ENCODE peak calls at places on chromosome 13, in six cellular contexts. L, Y, J, D, C and X are unnamed samples.

GRCh38 chr13:71218960-71219359 is 648.0 kb downstream of the DACH1 start:
- DNase-seq in L (no peak), Y (no peak), J (no peak), D (no peak), C (peak; percentile 32), X (no peak)

GRCh38 chr13:32846020-32846451 is 170.2 kb upstream of the KL start:
- DNase-seq in L (no peak), Y (no peak), J (no peak), D (no peak), C (no peak), X (no peak)

GRCh38 chr13:26024558-26024957 is 27.3 kb downstream of the SHISA2 start:
- DNase-seq in L (no peak), Y (no peak), J (no peak), D (no peak), C (no peak), X (no peak)

GRCh38 chr13:110953833-110954532 is 39.1 kb upstream of the ANKRD10 start:
- DNase-seq in L (no peak), Y (no peak), J (no peak), D (no peak), C (no peak), X (no peak)

GRCh38 chr13:75685239-75685697 is 49.1 kb downstream of the LMO7 start:
- DNase-seq in L (peak; percentile 97), Y (peak; percentile 52), J (no peak), D (no peak), C (peak; percentile 23), X (peak; percentile 44)

GRCh38 chr13:30421093-30422055 is 919 bp upstream of the UBE2L5 start:
- DNase-seq in L (peak; percentile 91), Y (peak; percentile 57), J (peak; percentile 62), D (peak; percentile 44), C (peak; percentile 80), X (no peak)

GRCh38 chr13:113041293-113041690 is 64.3 kb upstream of the F7 start:
- DNase-seq in L (no peak), Y (no peak), J (no peak), D (no peak), C (no peak), X (no peak)

GRCh38 chr13:72805663-72806341 is 23.9 kb downstream of the PIBF1 start:
- DNase-seq in L (no peak), Y (no peak), J (no peak), D (no peak), C (no peak), X (no peak)

GRCh38 chr13:45162821-45163220 is 38.0 kb downstream of the KCTD4 start:
- DNase-seq in L (peak; percentile 76), Y (peak; percentile 88), J (no peak), D (no peak), C (no peak), X (no peak)

GRCh38 chr13:27533155-27533643 is 82.8 kb upstream of the MTIF3 start:
- DNase-seq in L (peak; percentile 72), Y (peak; percentile 46), J (no peak), D (peak; percentile 40), C (peak; percentile 94), X (peak; percentile 37)

GRCh38 chr13:83453723-83454122 is 428.6 kb downstream of the SLITRK1 start:
- DNase-seq in L (no peak), Y (no peak), J (no peak), D (no peak), C (no peak), X (no peak)

GRCh38 chr13:53338760-53339159 is 310.1 kb downstream of the OLFM4 start:
- DNase-seq in L (no peak), Y (no peak), J (no peak), D (no peak), C (no peak), X (no peak)

GRCh38 chr13:112839347-112840105 is 129.5 kb upstream of the MCF2L start:
- DNase-seq in L (peak; percentile 58), Y (peak; percentile 64), J (no peak), D (no peak), C (no peak), X (no peak)

GRCh38 chr13:50787316-50788195 is 55.9 kb downstream of the DLEU7 start:
- DNase-seq in L (no peak), Y (no peak), J (no peak), D (no peak), C (no peak), X (no peak)

GRCh38 chr13:74288361-74288911 is 154.2 kb upstream of the KLF12 start:
- DNase-seq in L (no peak), Y (no peak), J (no peak), D (no peak), C (peak; percentile 11), X (no peak)

GRCh38 chr13:41500501-41500900 is 43.2 kb downstream of the RGCC start:
- DNase-seq in L (no peak), Y (no peak), J (no peak), D (no peak), C (no peak), X (no peak)

GRCh38 chr13:31032574-31033095 is 100.2 kb downstream of the TEX26 start:
- DNase-seq in L (no peak), Y (no peak), J (no peak), D (no peak), C (no peak), X (no peak)

GRCh38 chr13:47306991-47307390 is 410.1 kb upstream of the HTR2A start:
- DNase-seq in L (no peak), Y (no peak), J (no peak), D (no peak), C (no peak), X (no peak)

GRCh38 chr13:37446503-37446902 is 152.1 kb downstream of the POSTN start:
- DNase-seq in L (peak; percentile 97), Y (peak; percentile 50), J (no peak), D (no peak), C (no peak), X (no peak)

GRCh38 chr13:32031815-32032345 is 306 bp downstream of the FRY start:
- DNase-seq in L (peak; percentile 45), Y (no peak), J (no peak), D (no peak), C (no peak), X (no peak)

GRCh38 chr13:40812724-40813445 is 23.5 kb downstream of the SLC25A15 start:
- DNase-seq in L (peak; percentile 38), Y (no peak), J (no peak), D (no peak), C (no peak), X (no peak)

GRCh38 chr13:32261567-32261966 is 53.6 kb downstream of the ZAR1L start:
- DNase-seq in L (peak; percentile 90), Y (peak; percentile 44), J (peak; percentile 62), D (no peak), C (no peak), X (peak; percentile 40)

GRCh38 chr13:46748300-46748699 is 48.7 kb downstream of the ESD start:
- DNase-seq in L (peak; percentile 31), Y (no peak), J (no peak), D (no peak), C (no peak), X (no peak)

GRCh38 chr13:46640843-46641242 is 87.9 kb downstream of the LRCH1 start:
- DNase-seq in L (peak; percentile 62), Y (no peak), J (no peak), D (no peak), C (no peak), X (no peak)

GRCh38 chr13:22126433-22127021 is 455.7 kb downstream of the FGF9 start:
- DNase-seq in L (no peak), Y (no peak), J (no peak), D (no peak), C (no peak), X (no peak)

GRCh38 chr13:28339419-28339818 is 155.5 kb downstream of the FLT1 start:
- DNase-seq in L (peak; percentile 89), Y (no peak), J (no peak), D (no peak), C (no peak), X (no peak)

GRCh38 chr13:25468330-25469178 is 96.8 kb downstream of the ATP8A2 start:
- DNase-seq in L (peak; percentile 15), Y (no peak), J (no peak), D (no peak), C (peak; percentile 91), X (no peak)

GRCh38 chr13:96431044-96431581 is 341.2 kb downstream of the HS6ST3 start:
- DNase-seq in L (no peak), Y (no peak), J (no peak), D (no peak), C (peak; percentile 13), X (no peak)

GRCh38 chr13:113820813-113821651 is 42.8 kb downstream of the GAS6 start:
- DNase-seq in L (peak; percentile 99), Y (peak; percentile 95), J (no peak), D (no peak), C (no peak), X (peak; percentile 89)

GRCh38 chr13:72963762-72964161 is 95.0 kb upstream of the KLF5 start:
- DNase-seq in L (no peak), Y (no peak), J (no peak), D (no peak), C (no peak), X (no peak)

GRCh38 chr13:48236528-48237353 is 3.7 kb downstream of the ITM2B start:
- DNase-seq in L (no peak), Y (no peak), J (no peak), D (no peak), C (no peak), X (no peak)

GRCh38 chr13:92158335-92158734 is 759.9 kb downstream of the GPC5 start:
- DNase-seq in L (no peak), Y (no peak), J (no peak), D (no peak), C (no peak), X (no peak)

GRCh38 chr13:95553614-95554385 is 1.3 kb downstream of the CLDN10 start:
- DNase-seq in L (no peak), Y (no peak), J (no peak), D (no peak), C (peak; percentile 23), X (no peak)

GRCh38 chr13:91702411-91702810 is 304.0 kb downstream of the GPC5 start:
- DNase-seq in L (no peak), Y (no peak), J (no peak), D (no peak), C (no peak), X (no peak)

GRCh38 chr13:21476893-21477472 is 17.9 kb upstream of the ZDHHC20 start:
- DNase-seq in L (peak; percentile 74), Y (peak; percentile 57), J (peak; percentile 37), D (peak; percentile 72), C (peak; percentile 83), X (peak; percentile 34)

GRCh38 chr13:26513931-26514330 is 43.6 kb upstream of the WASF3 start:
- DNase-seq in L (no peak), Y (no peak), J (no peak), D (no peak), C (no peak), X (no peak)

GRCh38 chr13:113888701-113889330 is 24.9 kb upstream of the GAS6 start:
- DNase-seq in L (no peak), Y (no peak), J (no peak), D (no peak), C (no peak), X (no peak)

GRCh38 chr13:112028481-112028880 is 38.5 kb upstream of the SOX1 start:
- DNase-seq in L (no peak), Y (no peak), J (no peak), D (no peak), C (no peak), X (no peak)